ENCODE peak calls at places on chromosome 3, in nine cellular contexts. S, X, J, A, V, T, N, M and Y are unnamed samples.

GRCh38 chr3:98039322-98040024 is 4.4 kb upstream of the GABRR3 start:
- DNase-seq in S (peak; percentile 83), M (no peak), N (peak; percentile 87), T (peak; percentile 14), V (peak; percentile 86), X (peak; percentile 82), A (peak; percentile 80), J (peak; percentile 49), Y (peak; percentile 63)

GRCh38 chr3:122628567-122628966 is 51.1 kb downstream of the PARP15 start:
- DNase-seq in A (no peak), X (no peak), S (peak; percentile 9), N (no peak), V (peak; percentile 59), J (no peak), M (no peak), T (no peak), Y (peak; percentile 39)

GRCh38 chr3:189863031-189863430 is 231.8 kb downstream of the TP63 start:
- DNase-seq in X (no peak), S (no peak), N (no peak), M (no peak), A (no peak), J (no peak), V (no peak), T (peak; percentile 37), Y (no peak)

GRCh38 chr3:140203510-140203909 is 268.5 kb downstream of the CLSTN2 start:
- DNase-seq in X (peak; percentile 54), T (no peak), V (no peak), N (no peak), J (no peak), S (no peak), A (no peak), M (no peak), Y (no peak)

GRCh38 chr3:21914451-21914850 is 163.4 kb upstream of the ZNF385D start:
- DNase-seq in V (no peak), J (no peak), X (no peak), T (no peak), M (no peak), A (no peak), N (peak; percentile 4), S (no peak), Y (no peak)

GRCh38 chr3:16728762-16729745 is 123.8 kb upstream of the DAZL start:
- DNase-seq in T (no peak), M (no peak), J (no peak), X (no peak), V (peak; percentile 49), N (peak; percentile 63), A (no peak), S (peak; percentile 81), Y (no peak)

GRCh38 chr3:107235923-107236315 is 141.3 kb upstream of the CCDC54 start:
- DNase-seq in A (peak; percentile 86), T (no peak), S (peak; percentile 88), J (peak; percentile 67), X (peak; percentile 66), N (peak; percentile 89), M (no peak), V (peak; percentile 78), Y (peak; percentile 53)

GRCh38 chr3:170044280-170044679 is 6.5 kb downstream of the GPR160 start:
- DNase-seq in M (no peak), A (no peak), T (no peak), S (no peak), J (no peak), X (no peak), V (no peak), N (no peak), Y (no peak)

GRCh38 chr3:74537857-74538256 is 76.6 kb downstream of the CNTN3 start:
- DNase-seq in J (no peak), N (no peak), T (no peak), S (peak; percentile 26), M (no peak), V (no peak), X (no peak), A (no peak), Y (no peak)

GRCh38 chr3:159480046-159480445 is 508.6 kb upstream of the IL12A start:
- DNase-seq in J (no peak), M (no peak), S (no peak), T (no peak), X (no peak), N (no peak), A (no peak), V (no peak), Y (no peak)

GRCh38 chr3:111307676-111308075 is 234.3 kb upstream of the CD96 start:
- DNase-seq in M (no peak), S (no peak), V (no peak), X (no peak), N (no peak), A (no peak), J (no peak), T (no peak), Y (no peak)

GRCh38 chr3:149442845-149443544 is 31.5 kb upstream of the TM4SF4 start:
- DNase-seq in T (no peak), N (peak; percentile 89), S (peak; percentile 92), J (no peak), V (peak; percentile 85), M (no peak), X (no peak), A (no peak), Y (no peak)

DNA sequence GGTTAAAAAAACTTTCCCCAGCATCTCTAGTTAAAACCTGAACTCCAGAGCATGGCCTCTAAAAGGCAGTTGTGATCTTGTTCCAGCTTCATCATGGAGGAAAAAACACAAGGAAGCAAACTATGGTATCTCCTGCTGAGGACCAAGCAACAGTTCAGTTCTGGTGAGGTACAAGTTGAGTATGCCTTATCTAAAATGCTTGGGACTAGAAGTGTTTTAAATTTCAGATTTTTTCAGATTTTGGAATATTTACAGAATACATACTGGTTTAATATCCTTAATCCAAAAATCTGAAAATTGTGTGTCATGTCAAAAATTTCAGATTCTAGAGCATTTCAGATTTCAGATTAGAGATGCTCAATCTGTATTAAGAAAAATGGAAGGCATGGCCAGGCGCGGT is 9.7 kb downstream of the DBR1 start:
- DNase-seq in X (no peak), T (no peak), V (no peak), M (no peak), S (no peak), J (no peak), N (no peak), A (no peak), Y (no peak)
- H3K27me3 ChIP-seq in X (no peaks in the 10 kb centered on the region), T (no peaks in the 10 kb centered on the region), V (no peaks in the 10 kb centered on the region), M (no peaks in the 10 kb centered on the region), S (no peaks in the 10 kb centered on the region), J (no peaks in the 10 kb centered on the region), N (no peaks in the 10 kb centered on the region), A (no peaks in the 10 kb centered on the region), Y (no peaks in the 10 kb centered on the region)

DNA sequence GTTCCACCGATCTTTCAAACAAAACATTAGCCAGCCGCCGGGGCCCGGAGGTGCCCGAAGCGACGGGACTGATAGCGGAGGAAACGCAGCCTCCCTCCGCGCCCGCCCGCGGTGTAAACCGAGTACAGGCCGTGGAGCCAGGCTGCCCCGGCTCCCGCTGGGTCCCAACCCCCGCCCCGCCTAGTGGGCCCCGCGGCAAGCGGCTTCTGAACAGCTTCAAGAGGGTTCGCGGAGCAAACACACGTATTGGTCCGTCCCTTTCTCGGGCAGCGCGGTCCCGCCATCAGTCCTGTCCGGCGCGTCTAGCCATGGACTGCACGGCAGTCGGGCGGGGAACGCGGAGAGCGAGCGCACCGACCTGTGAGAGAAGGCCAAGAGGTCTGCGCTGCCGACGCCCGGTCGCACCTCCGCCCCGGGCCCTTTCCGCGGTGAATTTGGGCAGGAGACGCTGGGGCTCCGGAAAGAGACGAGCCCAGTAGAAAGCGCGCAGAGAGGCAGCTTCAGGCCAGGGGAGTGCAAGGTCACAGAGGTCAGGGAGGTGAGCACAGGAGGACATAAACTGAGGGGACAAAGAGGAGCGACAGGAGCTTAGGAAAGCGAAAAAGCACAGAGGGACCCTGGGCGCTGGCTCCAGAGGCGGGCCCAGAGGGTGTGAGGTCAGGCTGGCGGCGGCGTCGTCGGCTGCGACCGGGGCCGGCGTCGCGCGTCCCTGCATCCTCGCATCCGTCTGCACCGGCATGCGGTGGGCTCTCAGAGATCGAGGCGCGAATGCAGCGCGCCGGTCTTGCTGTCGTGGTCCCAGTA is 1.9 kb downstream of the FOXL2 start:
- DNase-seq in X (peak; percentile 56), T (no peak), A (peak; percentile 29), S (no peak), V (no peak), J (no peak), N (no peak), M (no peak), Y (no peak)
- H3K27me3 ChIP-seq in X (peaks cover 99% of the 10 kb centered on the region), T (peaks cover 100% of the 10 kb centered on the region), A (peaks cover 97% of the 10 kb centered on the region), S (peaks cover 15% of the 10 kb centered on the region), V (peaks cover 93% of the 10 kb centered on the region), J (peaks cover 75% of the 10 kb centered on the region), N (peaks cover 97% of the 10 kb centered on the region), M (peaks cover 96% of the 10 kb centered on the region), Y (no peaks in the 10 kb centered on the region)

DNA sequence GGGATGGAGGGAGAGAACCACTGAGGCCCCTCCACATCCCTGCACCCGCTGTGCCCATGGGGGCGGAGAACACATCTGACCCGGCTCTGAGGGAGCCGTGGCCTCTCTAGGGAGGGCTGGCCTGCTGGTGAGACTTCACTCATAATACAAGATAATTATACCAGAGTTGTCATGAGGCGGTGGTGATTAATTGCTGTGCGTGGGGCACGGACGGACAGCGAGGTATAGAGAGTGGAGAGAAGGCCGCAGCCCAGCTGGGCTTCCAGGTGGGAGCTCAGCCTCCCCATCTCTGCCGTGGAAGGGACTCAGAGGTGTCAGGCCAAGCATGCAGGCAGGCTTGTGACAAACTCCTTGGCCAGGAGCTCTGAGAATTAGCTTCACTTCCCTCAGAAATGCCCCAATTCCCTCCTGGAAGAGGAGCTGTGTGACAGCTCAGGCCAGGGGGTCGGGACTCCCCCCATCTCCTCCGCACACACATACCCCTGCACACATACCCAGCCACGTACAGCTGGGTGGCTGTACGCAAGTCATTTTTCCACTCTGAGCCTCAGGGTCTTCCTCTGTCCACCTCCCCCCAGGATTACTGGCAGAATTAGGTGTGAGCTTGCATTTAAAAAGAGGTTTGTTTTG is 6.0 kb upstream of the GATA2 start:
- DNase-seq in A (no peak), N (no peak), T (no peak), S (no peak), V (no peak), X (no peak), J (peak; percentile 14), M (peak; percentile 31), Y (no peak)
- H3K27me3 ChIP-seq in A (peaks cover 59% of the 10 kb centered on the region), N (peaks cover 24% of the 10 kb centered on the region), T (peaks cover 96% of the 10 kb centered on the region), S (no peaks in the 10 kb centered on the region), V (peaks cover 44% of the 10 kb centered on the region), X (peaks cover 42% of the 10 kb centered on the region), J (peaks cover 27% of the 10 kb centered on the region), M (peaks cover 96% of the 10 kb centered on the region), Y (peaks cover 4% of the 10 kb centered on the region)

DNA sequence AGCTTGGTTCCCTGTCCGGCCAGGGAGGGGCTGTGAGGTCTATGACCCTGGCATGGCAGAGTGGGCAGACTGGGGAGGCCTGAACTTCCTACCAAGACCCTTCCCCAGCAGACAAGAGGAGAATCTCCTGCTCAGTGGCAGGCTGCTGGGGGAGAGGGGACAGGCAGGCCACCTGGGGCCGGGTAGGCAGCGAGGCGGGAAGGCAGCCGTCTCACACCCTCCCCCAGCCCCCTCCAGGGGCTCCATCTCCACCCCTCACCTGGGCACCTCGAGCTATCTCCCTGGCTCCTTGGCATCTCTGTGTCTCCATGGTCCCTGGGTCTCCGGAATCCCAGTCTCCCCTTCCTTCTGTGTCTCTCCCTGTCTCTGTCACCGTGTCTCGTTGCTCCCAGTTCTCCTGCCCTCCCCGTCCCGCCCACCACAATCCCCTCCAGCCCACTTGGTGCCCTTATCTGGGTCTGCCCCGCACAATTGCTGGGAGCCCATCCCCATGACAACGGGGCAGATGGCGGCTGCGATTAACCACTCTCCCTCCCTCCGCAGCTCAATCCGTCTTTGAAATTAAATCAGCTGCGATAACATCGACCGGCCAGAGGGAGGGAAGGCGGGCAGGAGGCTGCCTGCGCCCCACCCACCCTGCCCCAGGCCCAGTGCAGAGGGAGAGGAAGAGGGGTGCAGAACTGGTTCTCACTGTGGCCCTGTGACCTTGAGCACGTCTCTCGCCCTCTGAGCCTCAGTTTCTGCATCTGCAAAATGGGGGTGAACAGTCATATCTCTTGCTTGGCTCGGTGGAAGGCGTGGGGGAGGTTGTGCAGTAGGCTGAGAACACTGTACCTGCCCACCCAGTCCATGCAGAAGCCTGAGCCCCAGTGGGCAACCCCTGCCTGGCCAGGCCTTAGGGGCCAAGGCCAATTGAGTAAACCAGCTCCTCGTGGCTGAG is 9.6 kb downstream of the DNAJB8 start:
- DNase-seq in M (no peak), S (no peak), T (no peak), J (no peak), N (no peak), V (no peak), X (no peak), A (no peak), Y (no peak)
- H3K27me3 ChIP-seq in M (peaks cover 42% of the 10 kb centered on the region), S (peaks cover 20% of the 10 kb centered on the region), T (peaks cover 51% of the 10 kb centered on the region), J (peaks cover 4% of the 10 kb centered on the region), N (peaks cover 69% of the 10 kb centered on the region), V (peaks cover 31% of the 10 kb centered on the region), X (no peaks in the 10 kb centered on the region), A (peaks cover 4% of the 10 kb centered on the region), Y (peaks cover 21% of the 10 kb centered on the region)